ENCODE peak calls at places on chromosome 14, in six cellular contexts. I is K562, Z is heart left ventricle, M is DND-41, G is spleen, Q is mammary epithelial cell. Y is an unnamed sample.

GRCh38 chr14:101905614-101906013 is 58.8 kb upstream of the DYNC1H1 start:
- DNase-seq in I (no peak), Z (no peak), M (no peak), G (peak), Q (no peak), Y (no peak)

GRCh38 chr14:54001189-54001878 is 44.7 kb upstream of the BMP4 start:
- DNase-seq in I (no peak), Z (no peak), M (no peak), G (no peak), Q (no peak), Y (no peak)

GRCh38 chr14:65170768-65171251 is 68.5 kb upstream of the MAX start:
- DNase-seq in I (no peak), Z (no peak), M (peak), G (peak), Q (peak), Y (no peak)

GRCh38 chr14:56979961-56980360 is 169.7 kb upstream of the OTX2 start:
- DNase-seq in I (no peak), Z (no peak), M (no peak), G (no peak), Q (no peak), Y (peak)

GRCh38 chr14:69610859-69611263 is 535 bp upstream of the SUSD6 start:
- DNase-seq in I (no peak), Z (no peak), M (no peak), G (no peak), Q (no peak), Y (no peak)

GRCh38 chr14:64736271-64737131 is 32.3 kb downstream of the PLEKHG3 start:
- DNase-seq in I (peak), Z (no peak), M (no peak), G (peak), Q (no peak), Y (no peak)

GRCh38 chr14:75280831-75281690 is 2.4 kb downstream of the FOS start:
- DNase-seq in I (no peak), Z (peak), M (no peak), G (peak), Q (peak), Y (no peak)

GRCh38 chr14:104072586-104072985 is 12.9 kb upstream of the ASPG start:
- DNase-seq in I (no peak), Z (no peak), M (no peak), G (no peak), Q (peak), Y (no peak)

GRCh38 chr14:44657688-44658388 is 150.8 kb upstream of the FSCB start:
- DNase-seq in I (no peak), Z (no peak), M (no peak), G (no peak), Q (peak), Y (no peak)

GRCh38 chr14:22314183-22314820 is 274.7 kb downstream of the DAD1 start:
- DNase-seq in I (peak), Z (no peak), M (peak), G (no peak), Q (peak), Y (no peak)

GRCh38 chr14:76710093-76711010 is 50.9 kb upstream of the VASH1 start:
- DNase-seq in I (peak), Z (no peak), M (peak), G (no peak), Q (peak), Y (no peak)

GRCh38 chr14:37124617-37125016 is 47.8 kb downstream of the SLC25A21 start:
- DNase-seq in I (no peak), Z (no peak), M (no peak), G (no peak), Q (no peak), Y (no peak)

GRCh38 chr14:90491868-90492560 is 95.2 kb downstream of the CALM1 start:
- DNase-seq in I (no peak), Z (no peak), M (no peak), G (peak), Q (no peak), Y (no peak)

GRCh38 chr14:29895591-29896043 is 32.0 kb downstream of the PRKD1 start:
- DNase-seq in I (no peak), Z (no peak), M (no peak), G (no peak), Q (no peak), Y (no peak)

GRCh38 chr14:23047751-23048693 is 6.0 kb downstream of the PSMB11 start:
- DNase-seq in I (no peak), Z (no peak), M (no peak), G (no peak), Q (no peak), Y (no peak)

GRCh38 chr14:104146651-104147345 is 8.4 kb downstream of the KIF26A start:
- DNase-seq in I (no peak), Z (peak), M (no peak), G (peak), Q (no peak), Y (no peak)

GRCh38 chr14:20841096-20841495 is 38.5 kb upstream of the RNASE1 start:
- DNase-seq in I (no peak), Z (no peak), M (no peak), G (no peak), Q (peak), Y (no peak)

GRCh38 chr14:59274991-59275391 is 86.5 kb downstream of the DAAM1 start:
- DNase-seq in I (no peak), Z (peak), M (no peak), G (peak), Q (peak), Y (no peak)

GRCh38 chr14:21467620-21468019 is 9.1 kb downstream of the RAB2B start:
- DNase-seq in I (no peak), Z (no peak), M (no peak), G (no peak), Q (peak), Y (no peak)

GRCh38 chr14:52244328-52244727 is 23.2 kb upstream of the PTGDR start:
- DNase-seq in I (no peak), Z (no peak), M (no peak), G (no peak), Q (no peak), Y (no peak)

GRCh38 chr14:63308723-63309317 is 9.9 kb downstream of the GPHB5 start:
- DNase-seq in I (peak), Z (no peak), M (peak), G (no peak), Q (no peak), Y (no peak)

GRCh38 chr14:36700656-36701055 is 39.0 kb downstream of the PAX9 start:
- DNase-seq in I (no peak), Z (no peak), M (no peak), G (no peak), Q (no peak), Y (no peak)

GRCh38 chr14:64801800-64802199 is 77.9 kb downstream of the SPTB start:
- DNase-seq in I (peak), Z (no peak), M (peak), G (no peak), Q (no peak), Y (no peak)

GRCh38 chr14:21109377-21110260 is 8.8 kb downstream of the TMEM253 start:
- DNase-seq in I (no peak), Z (no peak), M (no peak), G (no peak), Q (peak), Y (no peak)

GRCh38 chr14:24425704-24426103 is 3.8 kb downstream of the CBLN3 start:
- DNase-seq in I (peak), Z (no peak), M (no peak), G (no peak), Q (peak), Y (no peak)

GRCh38 chr14:106803379-106803778 is 1277.0 kb downstream of the TMEM121 start:
- DNase-seq in I (no peak), Z (no peak), M (no peak), G (no peak), Q (no peak), Y (no peak)

GRCh38 chr14:97604731-97605130 is 807.5 kb downstream of the VRK1 start:
- DNase-seq in I (no peak), Z (no peak), M (no peak), G (no peak), Q (no peak), Y (no peak)

GRCh38 chr14:74927225-74927624 is 4.2 kb upstream of the RPS6KL1 start:
- DNase-seq in I (no peak), Z (no peak), M (no peak), G (no peak), Q (no peak), Y (no peak)

GRCh38 chr14:24816011-24816928 is 182.3 kb upstream of the GZMB start:
- DNase-seq in I (no peak), Z (no peak), M (no peak), G (no peak), Q (peak), Y (no peak)

GRCh38 chr14:75460402-75460801 is 32.6 kb downstream of the JDP2 start:
- DNase-seq in I (no peak), Z (no peak), M (no peak), G (no peak), Q (no peak), Y (no peak)

GRCh38 chr14:71408362-71409035 is 501.2 kb downstream of the PCNX1 start:
- DNase-seq in I (no peak), Z (no peak), M (no peak), G (no peak), Q (no peak), Y (no peak)
- H3K27ac ChIP-seq in I (no peak), Z (no peak), M (no peak), G (peak), Q (no peak), Y (no peak)

GRCh38 chr14:73462078-73462715 is 3.9 kb upstream of the NUMB start:
- DNase-seq in I (peak), Z (peak), M (no peak), G (no peak), Q (no peak), Y (peak)
- H3K4me3 ChIP-seq in I (no peak), Z (no peak), M (no peak), G (peak), Q (no peak), Y (peak)

GRCh38 chr14:99602054-99602787 is 1.8 kb downstream of the CCDC85C start:
- DNase-seq in I (no peak), Z (no peak), M (peak), G (no peak), Q (no peak), Y (no peak)
- TF ChIP-seq CTCF in I (no peak), Z (no peak), M (no peak), G (no peak), Q (no peak), Y (no peak)

GRCh38 chr14:61280526-61281185 is 482 bp downstream of the TMEM30B start:
- DNase-seq in I (no peak), Z (peak), M (no peak), G (peak), Q (peak), Y (no peak)

GRCh38 chr14:61282746-61283145 is 1.6 kb upstream of the TMEM30B start:
- DNase-seq in I (no peak), Z (no peak), M (no peak), G (no peak), Q (peak), Y (no peak)

GRCh38 chr14:61280092-61280525 is 1.0 kb downstream of the TMEM30B start:
- DNase-seq in I (no peak), Z (peak), M (no peak), G (no peak), Q (no peak), Y (no peak)

GRCh38 chr14:61281911-61282310 is 773 bp upstream of the TMEM30B start:
- DNase-seq in I (no peak), Z (no peak), M (no peak), G (no peak), Q (no peak), Y (no peak)

DNA sequence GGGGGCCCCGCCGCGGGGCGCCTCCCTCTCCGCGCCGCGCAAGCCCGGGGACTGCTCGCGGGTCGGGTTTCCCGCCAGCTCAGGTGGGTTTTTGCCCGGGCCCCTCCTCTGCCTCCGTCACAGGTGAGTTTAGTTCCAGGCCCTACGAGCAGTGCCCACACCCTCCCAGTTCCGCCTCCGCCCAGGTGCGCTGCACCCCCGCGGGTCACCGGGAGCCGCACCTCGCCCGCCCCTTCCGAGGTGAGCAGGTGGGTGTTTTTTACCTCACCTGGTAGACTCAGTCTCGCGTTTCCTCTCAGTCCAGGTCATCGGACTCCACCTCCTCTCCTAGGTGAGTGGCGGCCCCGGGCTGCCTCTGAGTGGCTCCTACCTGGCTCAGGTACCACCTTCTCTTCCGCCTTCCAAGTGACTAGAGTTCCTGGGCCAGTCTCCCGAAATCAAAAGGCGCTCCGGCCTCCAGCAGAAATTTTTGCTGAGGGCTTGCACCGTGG is at the start of gene TMEM30B:
- DNase-seq in I (no peak), Z (peak), M (no peak), G (peak), Q (peak), Y (no peak)
- H3K27ac ChIP-seq in I (no peak), Z (peak), M (no peak), G (peak), Q (peak), Y (no peak)

GRCh38 chr14:100065942-100066574 is 836 bp downstream of the EVL start:
- DNase-seq in I (no peak), Z (no peak), M (peak), G (peak), Q (no peak), Y (peak)
- H3K4me3 ChIP-seq in I (no peak), Z (no peak), M (peak), G (peak), Q (no peak), Y (no peak)

DNA sequence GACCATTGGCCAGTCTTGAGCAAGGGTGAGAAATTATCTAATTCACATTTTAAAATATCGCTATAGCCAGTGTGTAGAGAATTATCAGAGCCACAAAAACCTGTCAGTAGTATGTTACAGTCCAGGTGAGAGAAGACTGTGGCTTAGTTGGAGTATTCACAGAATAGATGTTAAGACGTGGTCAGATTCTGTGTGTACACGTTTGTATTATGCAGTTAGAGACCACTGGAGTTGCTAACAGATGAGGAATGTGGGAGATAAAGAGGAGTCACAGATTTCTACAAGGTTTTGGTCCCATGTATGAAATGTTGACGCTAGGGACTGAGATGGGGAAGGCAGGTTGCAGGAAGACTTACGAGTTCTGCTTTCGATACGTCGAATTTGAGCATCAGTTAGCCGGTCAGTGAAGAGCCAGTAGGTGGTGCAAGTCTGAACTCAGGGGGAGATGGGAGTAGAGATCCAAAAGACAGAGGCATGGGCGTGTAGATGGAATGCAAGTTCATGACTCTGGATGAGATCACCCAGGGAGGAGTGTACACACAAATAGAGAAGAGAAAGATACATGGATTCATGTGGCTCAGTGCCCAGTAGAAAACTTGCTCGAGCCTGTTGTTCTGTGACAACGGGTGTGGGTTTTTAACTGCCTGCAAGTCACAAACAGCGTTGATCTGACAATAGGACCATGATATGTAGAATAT is 114.8 kb upstream of the FLRT2 start:
- DNase-seq in I (no peak), Z (no peak), M (no peak), G (no peak), Q (peak), Y (no peak)
- TF ChIP-seq CTCF in I (no peak), Z (peak), M (no peak), G (no peak), Q (peak), Y (no peak)

GRCh38 chr14:68233385-68233784 is 413.8 kb downstream of the RAD51B start:
- DNase-seq in I (no peak), Z (no peak), M (no peak), G (no peak), Q (no peak), Y (no peak)

GRCh38 chr14:68234101-68234905 is 414.7 kb downstream of the RAD51B start:
- DNase-seq in I (no peak), Z (no peak), M (no peak), G (no peak), Q (no peak), Y (no peak)

GRCh38 chr14:68231832-68232642 is 412.5 kb downstream of the RAD51B start:
- DNase-seq in I (no peak), Z (no peak), M (no peak), G (no peak), Q (peak), Y (no peak)

GRCh38 chr14:68230941-68231717 is 411.6 kb downstream of the RAD51B start:
- DNase-seq in I (no peak), Z (no peak), M (no peak), G (no peak), Q (peak), Y (no peak)

DNA sequence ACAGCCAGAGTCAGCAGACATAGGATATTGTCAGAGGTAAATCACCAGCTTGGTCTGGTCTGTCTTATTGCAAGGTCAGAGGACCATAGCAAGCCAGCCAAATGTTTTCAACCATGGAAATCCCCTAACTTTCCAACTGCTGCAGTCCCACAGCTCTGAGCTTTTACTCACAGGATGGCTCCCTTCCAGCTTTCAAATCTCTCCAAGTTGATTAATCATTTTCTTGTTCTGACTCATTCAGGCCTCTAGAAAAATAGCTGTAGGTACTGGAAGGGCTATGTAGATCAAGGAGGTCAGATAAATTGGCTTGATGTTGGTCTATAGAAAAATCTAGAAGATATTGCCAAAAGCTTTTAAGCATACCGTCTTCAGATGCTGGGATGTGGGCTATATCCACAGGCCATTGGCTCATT is 413.1 kb downstream of the RAD51B start:
- DNase-seq in I (no peak), Z (no peak), M (no peak), G (no peak), Q (peak), Y (no peak)
- H3K27ac ChIP-seq in I (no peak), Z (peak), M (no peak), G (peak), Q (peak), Y (no peak)

DNA sequence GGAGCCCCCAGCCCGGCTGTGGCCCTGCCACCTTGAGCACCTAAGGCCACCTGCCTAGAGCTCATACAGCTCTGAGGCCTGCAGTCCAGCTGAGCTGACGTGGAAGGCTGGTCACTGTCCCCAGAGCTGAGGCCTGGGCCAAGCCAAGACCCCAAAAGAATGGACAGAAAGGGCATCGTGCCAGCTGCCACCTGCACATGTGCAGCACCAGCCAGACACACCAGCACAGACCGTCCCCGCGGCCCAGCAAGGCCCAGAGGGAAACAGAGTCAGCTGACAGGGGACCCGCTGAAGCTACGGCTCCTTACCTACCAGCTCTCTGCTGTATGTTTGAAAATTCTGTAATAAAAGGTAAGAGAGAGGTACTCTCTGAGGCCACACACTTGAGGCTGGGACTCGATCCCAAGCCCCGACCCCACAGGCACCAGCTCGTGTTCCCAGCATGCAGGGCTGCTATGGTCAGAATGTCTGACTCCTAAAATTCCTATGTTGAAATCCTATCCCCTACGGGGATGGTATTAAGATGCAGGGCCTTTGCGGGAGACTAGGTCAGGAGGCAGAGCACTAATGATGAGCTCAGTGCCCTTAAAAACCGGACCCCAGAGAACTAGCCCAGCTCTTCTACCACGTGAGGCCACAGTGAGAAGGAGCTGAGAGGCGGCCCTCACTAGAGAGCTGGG is 25.4 kb downstream of the BRF1 start:
- DNase-seq in I (no peak), Z (no peak), M (no peak), G (no peak), Q (no peak), Y (no peak)
- H3K4me3 ChIP-seq in I (no peak), Z (no peak), M (no peak), G (no peak), Q (no peak), Y (no peak)

Y was measured in HL-60.